ENCODE peak calls at places on chromosome 18, in seven cellular contexts. Q is astrocyte; X is breast epithelium; S is NB4; I is endothelial cell of umbilical vein; H is CD8-positive, alpha-beta memory T cell; U is CD8-positive, alpha-beta T cell. D is an unnamed sample.

GRCh38 chr18:77140439-77141109 is 8.0 kb upstream of the MBP start:
- DNase-seq in Q (no peak), X (no peak), S (no peak), I (no peak), H (peak), U (peak), D (peak)

GRCh38 chr18:77702686-77703085 is 453.0 kb downstream of the GALR1 start:
- DNase-seq in Q (no peak), X (no peak), S (peak), I (no peak), H (no peak), U (no peak), D (no peak)

GRCh38 chr18:11071300-11071699 is 78.1 kb downstream of the PIEZO2 start:
- DNase-seq in Q (no peak), X (no peak), S (no peak), I (no peak), H (no peak), U (no peak), D (no peak)

GRCh38 chr18:56517761-56518160 is 120.6 kb downstream of the TXNL1 start:
- DNase-seq in Q (no peak), X (no peak), S (no peak), I (no peak), H (no peak), U (no peak), D (no peak)

GRCh38 chr18:57436193-57436964 is 1.2 kb downstream of the ONECUT2 start:
- DNase-seq in Q (no peak), X (no peak), S (no peak), I (no peak), H (no peak), U (no peak), D (no peak)

GRCh38 chr18:25345432-25345831 is 6.5 kb downstream of the ZNF521 start:
- DNase-seq in Q (no peak), X (no peak), S (no peak), I (no peak), H (no peak), U (no peak), D (no peak)

GRCh38 chr18:505483-506122 is 5.1 kb upstream of the COLEC12 start:
- DNase-seq in Q (no peak), X (no peak), S (no peak), I (no peak), H (no peak), U (no peak), D (no peak)

GRCh38 chr18:2655954-2656236 is 369 bp downstream of the SMCHD1 start:
- DNase-seq in Q (peak), X (no peak), S (no peak), I (no peak), H (no peak), U (peak), D (no peak)

GRCh38 chr18:35470440-35470839 is 27.3 kb downstream of the INO80C start:
- DNase-seq in Q (no peak), X (no peak), S (no peak), I (peak), H (no peak), U (no peak), D (no peak)

GRCh38 chr18:47794725-47795447 is 135.6 kb downstream of the SMAD2 start:
- DNase-seq in Q (no peak), X (no peak), S (no peak), I (no peak), H (no peak), U (no peak), D (no peak)

GRCh38 chr18:76927216-76927725 is 104.9 kb downstream of the ZNF236 start:
- DNase-seq in Q (no peak), X (no peak), S (no peak), I (no peak), H (no peak), U (no peak), D (no peak)

GRCh38 chr18:13390196-13390595 is 171.6 kb downstream of the LDLRAD4 start:
- DNase-seq in Q (no peak), X (no peak), S (no peak), I (no peak), H (no peak), U (no peak), D (no peak)

GRCh38 chr18:36511791-36512352 is 214.4 kb downstream of the FHOD3 start:
- DNase-seq in Q (no peak), X (no peak), S (peak), I (no peak), H (no peak), U (no peak), D (no peak)

GRCh38 chr18:35964319-35964718 is 8.2 kb upstream of the RMP24 start:
- DNase-seq in Q (no peak), X (no peak), S (no peak), I (no peak), H (no peak), U (no peak), D (no peak)

GRCh38 chr18:48871391-48872166 is 79.2 kb downstream of the SMAD7 start:
- DNase-seq in Q (no peak), X (no peak), S (no peak), I (no peak), H (no peak), U (no peak), D (no peak)

GRCh38 chr18:58496231-58496630 is 132.7 kb downstream of the ALPK2 start:
- DNase-seq in Q (peak), X (no peak), S (no peak), I (no peak), H (no peak), U (no peak), D (no peak)

GRCh38 chr18:49021433-49022129 is 70.8 kb upstream of the SMAD7 start:
- DNase-seq in Q (no peak), X (peak), S (peak), I (peak), H (no peak), U (no peak), D (peak)

GRCh38 chr18:2948038-2948437 is 64.9 kb downstream of the LPIN2 start:
- DNase-seq in Q (peak), X (no peak), S (peak), I (peak), H (no peak), U (no peak), D (no peak)

GRCh38 chr18:50117876-50118275 is 77.1 kb downstream of the MYO5B start:
- DNase-seq in Q (no peak), X (no peak), S (no peak), I (no peak), H (no peak), U (no peak), D (no peak)

GRCh38 chr18:7273301-7273911 is 42.5 kb downstream of the LRRC30 start:
- DNase-seq in Q (peak), X (no peak), S (peak), I (peak), H (no peak), U (no peak), D (peak)

GRCh38 chr18:57705011-57705410 is 83.4 kb upstream of the NARS1 start:
- DNase-seq in Q (no peak), X (no peak), S (no peak), I (no peak), H (no peak), U (no peak), D (no peak)

GRCh38 chr18:67265464-67266245 is 250.9 kb downstream of the DSEL start:
- DNase-seq in Q (peak), X (no peak), S (peak), I (peak), H (peak), U (no peak), D (no peak)

GRCh38 chr18:2536493-2536892 is 34.8 kb downstream of the METTL4 start:
- DNase-seq in Q (peak), X (no peak), S (no peak), I (no peak), H (no peak), U (no peak), D (no peak)

GRCh38 chr18:48905541-48905940 is 45.2 kb downstream of the SMAD7 start:
- DNase-seq in Q (no peak), X (no peak), S (no peak), I (no peak), H (no peak), U (no peak), D (no peak)

GRCh38 chr18:49174478-49174877 is 223.7 kb upstream of the SMAD7 start:
- DNase-seq in Q (peak), X (no peak), S (no peak), I (no peak), H (no peak), U (no peak), D (no peak)

GRCh38 chr18:24528857-24529256 is 68.4 kb downstream of the HRH4 start:
- DNase-seq in Q (no peak), X (no peak), S (no peak), I (no peak), H (no peak), U (no peak), D (no peak)

GRCh38 chr18:4750392-4751346 is 295.6 kb upstream of the DLGAP1 start:
- DNase-seq in Q (no peak), X (no peak), S (no peak), I (no peak), H (no peak), U (no peak), D (no peak)

GRCh38 chr18:31316974-31317373 is 986 bp upstream of the DSG1 start:
- DNase-seq in Q (no peak), X (no peak), S (no peak), I (no peak), H (no peak), U (no peak), D (no peak)

GRCh38 chr18:31789409-31789808 is 28.7 kb upstream of the SLC25A52 start:
- DNase-seq in Q (no peak), X (no peak), S (no peak), I (no peak), H (no peak), U (no peak), D (no peak)

GRCh38 chr18:59823611-59824195 is 76.1 kb upstream of the PMAIP1 start:
- DNase-seq in Q (peak), X (no peak), S (peak), I (peak), H (no peak), U (peak), D (peak)

GRCh38 chr18:13645093-13645492 is 81.3 kb downstream of the FAM210A start:
- DNase-seq in Q (no peak), X (no peak), S (no peak), I (no peak), H (no peak), U (no peak), D (no peak)

GRCh38 chr18:74682141-74682997 is 84.7 kb downstream of the ZNF407 start:
- DNase-seq in Q (peak), X (no peak), S (no peak), I (no peak), H (no peak), U (no peak), D (no peak)

GRCh38 chr18:71831039-71831438 is 713.1 kb downstream of the CBLN2 start:
- DNase-seq in Q (peak), X (no peak), S (no peak), I (peak), H (no peak), U (no peak), D (no peak)

GRCh38 chr18:25650201-25650941 is 298.4 kb upstream of the ZNF521 start:
- DNase-seq in Q (peak), X (no peak), S (no peak), I (peak), H (no peak), U (no peak), D (no peak)

GRCh38 chr18:32126538-32126937 is 34.9 kb downstream of the RNF138 start:
- DNase-seq in Q (no peak), X (no peak), S (no peak), I (no peak), H (no peak), U (no peak), D (no peak)

GRCh38 chr18:9817286-9817685 is 68.5 kb upstream of the TXNDC2 start:
- DNase-seq in Q (no peak), X (no peak), S (no peak), I (no peak), H (no peak), U (no peak), D (no peak)

GRCh38 chr18:9820719-9821118 is 65.1 kb upstream of the TXNDC2 start:
- DNase-seq in Q (no peak), X (no peak), S (no peak), I (no peak), H (no peak), U (no peak), D (no peak)

GRCh38 chr18:9817725-9818422 is 67.9 kb upstream of the TXNDC2 start:
- DNase-seq in Q (no peak), X (no peak), S (no peak), I (no peak), H (no peak), U (no peak), D (no peak)

GRCh38 chr18:9814431-9814830 is 71.3 kb upstream of the TXNDC2 start:
- DNase-seq in Q (peak), X (no peak), S (no peak), I (peak), H (no peak), U (no peak), D (no peak)

GRCh38 chr18:9818423-9818734 is 67.4 kb upstream of the TXNDC2 start:
- DNase-seq in Q (no peak), X (no peak), S (no peak), I (no peak), H (no peak), U (no peak), D (no peak)
- H3K4me3 ChIP-seq in Q (no peak), X (no peak), S (no peak), I (no peak), H (no peak), U (no peak), D (no peak)

GRCh38 chr18:78828131-78828530 is 151.5 kb upstream of the SALL3 start:
- DNase-seq in Q (no peak), X (no peak), S (no peak), I (no peak), H (no peak), U (no peak), D (no peak)
- H3K4me3 ChIP-seq in Q (no peak), X (no peak), S (no peak), I (no peak), H (no peak), U (no peak), D (no peak)

GRCh38 chr18:23228102-23229051 is 93.1 kb downstream of the CABLES1 start:
- DNase-seq in Q (peak), X (no peak), S (peak), I (peak), H (no peak), U (peak), D (peak)

GRCh38 chr18:23232331-23232730 is 97.0 kb downstream of the CABLES1 start:
- DNase-seq in Q (no peak), X (no peak), S (no peak), I (no peak), H (no peak), U (no peak), D (no peak)

GRCh38 chr18:23230688-23231087 is 95.4 kb downstream of the CABLES1 start:
- DNase-seq in Q (no peak), X (no peak), S (no peak), I (no peak), H (no peak), U (no peak), D (no peak)

GRCh38 chr18:23229472-23229871 is 94.2 kb downstream of the CABLES1 start:
- DNase-seq in Q (no peak), X (no peak), S (no peak), I (no peak), H (no peak), U (no peak), D (no peak)

DNA sequence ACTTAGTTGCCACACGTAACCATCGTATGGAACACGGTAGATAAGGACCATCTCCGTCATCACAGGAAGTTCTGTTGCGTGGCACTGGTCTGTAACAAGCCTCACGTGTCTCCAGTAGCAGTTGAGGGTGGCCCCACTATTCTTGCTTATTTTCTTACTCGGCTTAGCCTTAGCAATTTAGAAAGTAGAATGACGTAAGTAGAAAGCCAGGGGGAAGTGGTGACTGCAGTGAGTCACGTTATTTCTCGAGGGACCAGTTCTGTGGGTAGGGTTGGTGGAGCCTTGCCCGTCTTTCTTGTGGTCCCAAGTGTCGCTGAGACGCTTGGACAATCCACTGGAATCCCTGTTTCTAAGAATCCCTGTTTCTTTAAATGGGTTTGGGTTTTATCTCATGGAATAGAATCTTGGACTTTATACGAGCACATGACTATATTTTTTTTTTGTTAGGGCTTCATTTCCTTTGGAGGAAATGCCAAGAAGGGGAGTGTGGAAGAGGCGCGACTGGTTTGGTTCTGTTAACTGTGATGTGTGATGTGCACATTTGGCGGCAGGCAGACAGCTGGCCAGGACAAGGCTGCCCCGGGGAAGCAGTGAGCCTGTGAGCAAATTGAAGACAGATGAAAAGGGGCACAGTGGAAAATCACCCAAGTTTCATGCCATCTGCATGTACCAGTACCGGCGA is 96.2 kb downstream of the CABLES1 start:
- DNase-seq in Q (peak), X (no peak), S (peak), I (peak), H (peak), U (peak), D (peak)
- H3K4me3 ChIP-seq in Q (no peak), X (no peak), S (no peak), I (no peak), H (peak), U (no peak), D (no peak)

DNA sequence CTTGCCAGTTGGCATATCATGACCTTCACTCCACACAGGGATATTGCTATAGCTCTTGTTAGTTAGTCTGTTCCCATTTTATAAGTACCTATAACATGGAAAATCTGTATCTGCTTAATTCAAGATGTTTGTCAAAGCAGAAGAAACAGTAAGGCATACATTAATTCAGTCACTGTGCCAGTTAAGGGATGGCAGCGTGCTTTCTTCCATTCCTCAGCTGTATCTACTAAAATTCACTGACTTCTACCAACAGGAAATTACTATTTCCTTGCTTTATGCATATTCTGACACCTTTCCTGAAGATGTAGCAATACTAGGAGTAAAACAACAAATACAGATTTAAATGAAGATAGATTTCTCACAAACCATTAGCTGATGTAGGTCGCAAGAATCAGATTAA is 59.9 kb downstream of the RNF152 start:
- DNase-seq in Q (no peak), X (no peak), S (no peak), I (peak), H (no peak), U (no peak), D (no peak)
- H3K4me3 ChIP-seq in Q (no peak), X (no peak), S (no peak), I (no peak), H (no peak), U (no peak), D (no peak)

DNA sequence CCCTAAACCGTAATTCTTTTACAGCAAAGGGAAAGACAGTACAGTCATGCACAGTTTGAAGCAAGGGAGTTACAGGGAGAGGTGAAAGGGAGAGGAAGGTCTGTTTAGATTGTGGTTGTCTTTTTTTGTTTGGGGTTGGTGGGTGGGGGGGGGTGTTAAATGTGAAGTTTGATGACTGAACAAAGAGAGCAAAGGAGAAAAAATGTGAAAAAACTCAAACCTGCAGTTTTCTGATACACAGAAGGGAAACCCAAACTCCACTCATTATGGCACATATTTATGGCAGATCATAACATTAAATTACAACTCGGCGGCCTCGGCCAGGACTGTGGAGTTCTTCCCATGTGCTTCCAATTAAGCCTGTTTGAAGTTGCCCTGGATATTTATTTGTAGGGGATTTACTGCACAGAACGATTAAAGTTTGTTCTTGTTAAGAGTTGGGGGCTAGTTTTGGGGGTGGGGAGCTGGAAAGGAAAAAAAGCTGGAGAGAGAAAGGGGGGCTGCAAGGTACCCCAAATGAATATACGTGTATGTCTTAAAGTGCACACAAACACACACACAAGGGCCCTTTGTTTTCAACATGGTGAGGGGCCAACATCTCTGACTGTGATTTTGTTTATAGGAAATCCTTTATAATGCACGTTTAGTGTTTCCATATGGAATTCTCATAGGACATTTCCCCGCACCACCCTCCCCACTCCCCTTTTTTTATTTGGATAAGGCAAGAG is 26.3 kb upstream of the SLC14A2 start:
- DNase-seq in Q (peak), X (no peak), S (no peak), I (no peak), H (no peak), U (no peak), D (no peak)
- H3K4me3 ChIP-seq in Q (peak), X (no peak), S (no peak), I (no peak), H (no peak), U (no peak), D (no peak)

GRCh38 chr18:29841631-29842030 is 1200.9 kb downstream of the DSC3 start:
- DNase-seq in Q (no peak), X (no peak), S (no peak), I (no peak), H (no peak), U (no peak), D (no peak)
- H3K4me3 ChIP-seq in Q (no peak), X (no peak), S (no peak), I (no peak), H (no peak), U (no peak), D (no peak)

GRCh38 chr18:62584241-62585120 is 61.7 kb downstream of the ZCCHC2 start:
- DNase-seq in Q (peak), X (peak), S (peak), I (peak), H (peak), U (peak), D (peak)
- H3K4me3 ChIP-seq in Q (no peak), X (no peak), S (no peak), I (no peak), H (no peak), U (no peak), D (peak)